ENCODE peak calls at places on chromosomes 16 and 17, in seven cellular contexts. H is globus pallidus; W is brain microvascular endothelial cell; X is chondrocyte; A is H9; L is stimulated activated CD8-positive, alpha-beta memory T cell treated with anti-CD3 and anti-CD28 coated beads, Interleukin-4, amount 100 ng/mL, for 24 hours; Q is AG09309. V is an unnamed sample.

GRCh38 chr17:27333410-27333980 is 39.6 kb downstream of the WSB1 start:
- DNase-seq in A (peak; percentile 47), W (no peak), L (no peak), Q (no peak), X (no peak), H (no peak), V (no peak)

GRCh38 chr17:290626-291025 is 62.0 kb downstream of the RPH3AL start:
- DNase-seq in L (no peak), X (peak; percentile 42), Q (no peak), H (no peak), A (no peak), W (no peak), V (no peak)

GRCh38 chr16:76278976-76279375 is 1.8 kb downstream of the CNTNAP4 start:
- DNase-seq in Q (no peak), H (peak; percentile 90), A (no peak), L (no peak), W (no peak), X (no peak), V (no peak)

GRCh38 chr16:27315333-27316037 is 1.7 kb downstream of the IL4R start:
- DNase-seq in H (no peak), W (peak; percentile 57), L (peak; percentile 27), A (peak; percentile 57), Q (peak; percentile 39), X (peak; percentile 73), V (no peak)

GRCh38 chr17:41813039-41813680 is 356 bp downstream of the FKBP10 start:
- DNase-seq in X (no peak), W (no peak), H (no peak), L (no peak), Q (no peak), A (no peak), V (no peak)

GRCh38 chr16:11145173-11145820 is 110.7 kb downstream of the SOCS1 start:
- DNase-seq in A (no peak), L (no peak), H (no peak), W (no peak), Q (no peak), X (peak; percentile 33), V (no peak)

GRCh38 chr17:61310611-61311010 is 89.0 kb upstream of the TBX2 start:
- DNase-seq in L (no peak), H (no peak), Q (no peak), X (no peak), A (no peak), W (no peak), V (no peak)

GRCh38 chr16:67114793-67115192 is 5.1 kb downstream of the PHAF1 start:
- DNase-seq in Q (no peak), H (no peak), W (no peak), X (no peak), A (no peak), L (no peak), V (no peak)

GRCh38 chr17:81312624-81313325 is 17.7 kb upstream of the SLC38A10 start:
- DNase-seq in A (no peak), Q (no peak), X (no peak), W (no peak), L (no peak), H (no peak), V (no peak)

GRCh38 chr16:50712568-50712914 is 19.1 kb downstream of the NOD2 start:
- DNase-seq in A (no peak), H (no peak), L (no peak), W (peak; percentile 33), Q (no peak), X (no peak), V (no peak)

GRCh38 chr17:78476973-78477372 is 98.5 kb downstream of the PGS1 start:
- DNase-seq in L (no peak), W (no peak), X (no peak), H (no peak), A (no peak), Q (no peak), V (no peak)

GRCh38 chr16:53172517-53172916 is 117.7 kb downstream of the CHD9 start:
- DNase-seq in W (no peak), Q (no peak), H (no peak), A (no peak), X (no peak), L (no peak), V (no peak)

GRCh38 chr16:31475949-31476304 is 4.0 kb downstream of the TGFB1I1 start:
- DNase-seq in H (no peak), A (peak; percentile 43), Q (no peak), W (no peak), X (peak; percentile 92), L (no peak), V (no peak)

GRCh38 chr17:3803308-3803640 is 2.3 kb upstream of the ITGAE start:
- DNase-seq in Q (no peak), A (no peak), H (no peak), X (no peak), L (no peak), W (no peak), V (no peak)

GRCh38 chr16:77077523-77077922 is 113.5 kb upstream of the MON1B start:
- DNase-seq in W (no peak), Q (no peak), H (no peak), L (no peak), X (no peak), A (no peak), V (no peak)

GRCh38 chr16:83561876-83562275 is 245.9 kb upstream of the HSBP1 start:
- DNase-seq in W (peak; percentile 40), H (no peak), X (no peak), Q (no peak), L (no peak), A (no peak), V (no peak)

GRCh38 chr17:49508061-49508865 is 13.2 kb downstream of the NGFR start:
- DNase-seq in A (peak; percentile 98), L (no peak), Q (no peak), X (no peak), W (no peak), H (no peak), V (no peak)

GRCh38 chr16:63568184-63568583 is 1531.9 kb upstream of the CDH8 start:
- DNase-seq in H (no peak), Q (no peak), A (no peak), X (no peak), W (no peak), L (no peak), V (no peak)

GRCh38 chr16:47727131-47727530 is 266.0 kb downstream of the PHKB start:
- DNase-seq in H (no peak), X (no peak), A (no peak), Q (no peak), W (no peak), L (no peak), V (no peak)

GRCh38 chr17:74924250-74924948 is at the start of gene OTOP2:
- DNase-seq in L (no peak), W (no peak), Q (no peak), A (no peak), H (peak; percentile 23), X (no peak), V (no peak)

GRCh38 chr17:81517339-81518112 is 4.9 kb upstream of the ACTG1 start:
- DNase-seq in Q (no peak), X (peak; percentile 75), W (no peak), A (peak; percentile 70), H (no peak), L (no peak), V (no peak)

GRCh38 chr17:9432121-9432866 is 143.3 kb downstream of the STX8 start:
- DNase-seq in A (no peak), X (no peak), Q (no peak), H (no peak), W (no peak), L (no peak), V (no peak)

GRCh38 chr16:88354229-88355092 is 28.3 kb upstream of the ZNF469 start:
- DNase-seq in H (no peak), X (peak; percentile 69), A (no peak), W (no peak), Q (no peak), L (no peak), V (no peak)

GRCh38 chr16:20849587-20850390 is 43.5 kb downstream of the REXO5 start:
- DNase-seq in W (peak; percentile 58), A (peak; percentile 51), Q (peak; percentile 11), X (no peak), L (peak; percentile 44), H (peak; percentile 53), V (peak; percentile 39)